ENCODE peak calls at places on chromosomes 7 and 10, in eight cellular contexts. G, Z, O, J, A, S, D and B are unnamed samples.

GRCh38 chr7:30450123-30450982 is 28.2 kb downstream of the NOD1 start:
- DNase-seq in A (peak), O (no peak), G (no peak), S (no peak), J (peak), Z (no peak), D (no peak), B (no peak)

GRCh38 chr10:75404335-75405200 is 3.0 kb upstream of the ZNF503 start:
- DNase-seq in A (no peak), J (peak), O (peak), G (peak), S (no peak), D (peak), Z (peak), B (no peak)

GRCh38 chr10:43903451-43903850 is 254.8 kb upstream of the ZNF32 start:
- DNase-seq in S (no peak), J (no peak), G (no peak), Z (no peak), D (no peak), O (no peak), A (no peak), B (peak)

GRCh38 chr7:6423942-6424701 is 23.6 kb downstream of the DAGLB start:
- DNase-seq in J (peak), A (no peak), O (no peak), D (peak), G (peak), S (no peak), Z (no peak), B (no peak)

GRCh38 chr10:72322280-72323058 is 32.2 kb downstream of the DNAJB12 start:
- DNase-seq in A (no peak), D (no peak), J (peak), S (peak), O (peak), Z (no peak), G (no peak), B (no peak)

GRCh38 chr7:39951156-39951942 is 1.3 kb downstream of the CDK13 start:
- DNase-seq in S (no peak), O (peak), A (peak), D (peak), G (peak), J (peak), Z (peak), B (peak)

GRCh38 chr7:151063212-151063561 is 3.8 kb downstream of the SLC4A2 start:
- DNase-seq in Z (no peak), O (no peak), G (no peak), S (no peak), J (peak), D (no peak), A (peak), B (no peak)

GRCh38 chr7:145978769-145979168 is 137.8 kb upstream of the CNTNAP2 start:
- DNase-seq in Z (no peak), S (no peak), D (no peak), A (no peak), O (no peak), G (no peak), J (no peak), B (no peak)

GRCh38 chr7:64630496-64630895 is 35.4 kb upstream of the ZNF107 start:
- DNase-seq in O (no peak), Z (no peak), D (no peak), J (peak), G (no peak), S (peak), A (no peak), B (no peak)

GRCh38 chr7:94041529-94041928 is 37.4 kb upstream of the BET1 start:
- DNase-seq in G (no peak), A (no peak), D (no peak), S (no peak), J (no peak), O (no peak), Z (no peak), B (no peak)

GRCh38 chr10:24929056-24929544 is 23.3 kb downstream of the PRTFDC1 start:
- DNase-seq in J (no peak), Z (no peak), S (no peak), A (no peak), G (no peak), O (no peak), D (no peak), B (no peak)

GRCh38 chr10:105023706-105024105 is 382.6 kb downstream of the SORCS3 start:
- DNase-seq in J (no peak), O (no peak), S (no peak), D (no peak), A (no peak), G (no peak), Z (no peak), B (no peak)

GRCh38 chr10:123704812-123705211 is 38.7 kb downstream of the GPR26 start:
- DNase-seq in Z (no peak), J (peak), D (no peak), S (no peak), O (no peak), A (no peak), G (no peak), B (no peak)

GRCh38 chr7:158267737-158268435 is 319.7 kb downstream of the PTPRN2 start:
- DNase-seq in S (no peak), G (no peak), Z (no peak), O (no peak), A (peak), J (no peak), D (no peak), B (no peak)

GRCh38 chr7:96097802-96098201 is 224.1 kb downstream of the SLC25A13 start:
- DNase-seq in J (no peak), Z (no peak), D (no peak), G (no peak), S (no peak), O (no peak), A (no peak), B (no peak)

DNA sequence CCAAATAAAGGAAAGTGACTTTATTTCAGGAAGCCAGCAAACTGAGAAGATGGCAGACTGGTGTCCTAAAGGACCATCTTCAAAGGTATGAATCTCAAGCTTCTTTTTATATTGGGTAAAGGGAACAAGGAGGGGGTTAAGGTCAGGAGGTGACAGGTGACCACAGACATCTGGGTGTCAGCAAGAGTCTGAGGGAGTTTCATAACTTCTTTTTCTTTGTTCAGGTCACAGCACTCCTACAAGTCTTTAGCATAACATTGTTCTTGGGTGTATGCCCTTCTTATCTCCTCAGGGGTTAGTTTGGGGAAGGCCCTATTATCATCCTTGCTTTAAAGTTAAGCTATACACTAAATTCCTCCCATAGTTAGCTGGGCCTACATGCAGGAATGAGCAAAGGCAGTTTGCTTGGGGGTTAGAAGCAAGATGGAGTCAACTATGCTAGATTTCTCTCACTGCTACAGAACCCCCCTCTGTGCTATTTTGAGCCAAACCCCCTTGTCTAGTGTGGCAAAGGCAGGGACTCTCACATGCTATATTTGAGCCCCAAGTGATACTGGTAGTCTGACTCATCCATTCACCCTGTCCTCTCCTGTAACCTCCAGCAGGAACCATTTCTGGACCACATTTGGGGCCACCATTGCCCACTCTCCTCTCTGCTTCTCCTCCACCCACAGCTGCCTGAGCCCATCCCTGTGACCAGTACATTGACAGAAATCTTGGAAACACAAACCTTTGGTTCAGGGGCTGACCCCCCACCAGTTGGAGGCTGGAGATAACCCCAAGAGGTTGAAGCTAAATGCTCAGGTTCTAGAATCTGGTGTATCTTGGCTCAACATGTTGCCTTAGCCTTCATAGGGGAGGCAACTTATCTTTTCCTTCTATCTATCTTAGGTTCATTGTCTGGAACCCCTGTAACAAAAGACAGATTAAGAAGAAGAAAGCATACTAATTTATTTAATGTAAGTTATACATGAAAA is 55.5 kb upstream of the LRGUK start:
- DNase-seq in Z (no peak), G (no peak), O (peak), D (no peak), J (no peak), S (no peak), A (no peak), B (no peak)
- TF ChIP-seq POLR2AphosphoS5 in Z (no peak), G (no peak), O (no peak), D (no peak), J (no peak), S (no peak), A (no peak), B (no peak)

DNA sequence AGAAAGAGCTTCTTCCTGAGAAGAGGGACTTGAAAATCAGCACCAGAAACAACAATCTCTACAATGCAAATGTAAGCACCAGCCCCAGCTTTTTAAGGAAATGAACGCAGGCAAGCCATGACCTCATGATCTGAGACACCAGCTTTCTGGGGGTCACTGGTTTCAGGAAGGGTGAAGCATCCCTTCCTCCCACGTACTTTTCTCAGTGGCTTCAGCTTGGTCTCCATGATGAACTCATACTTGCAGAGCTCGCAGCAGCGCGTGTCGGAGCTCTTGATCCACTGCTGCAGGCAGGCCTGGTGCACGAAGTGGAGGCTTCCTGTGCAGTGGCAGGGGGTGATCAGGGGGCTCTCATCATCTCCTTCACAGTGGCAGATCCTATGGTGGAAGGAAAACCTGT is 87.0 kb downstream of the ALOX5 start:
- DNase-seq in O (no peak), A (no peak), S (no peak), D (no peak), J (no peak), Z (no peak), G (peak), B (no peak)
- TF ChIP-seq POLR2AphosphoS5 in O (peak), A (no peak), S (no peak), D (no peak), J (no peak), Z (no peak), G (no peak), B (no peak)

GRCh38 chr7:101743241-101743994 is 74.0 kb upstream of the CUX1 start:
- DNase-seq in Z (no peak), O (peak), A (peak), J (peak), S (no peak), D (peak), G (peak), B (no peak)
- TF ChIP-seq POLR2AphosphoS5 in Z (no peak), O (no peak), A (no peak), J (peak), S (no peak), D (peak), G (no peak), B (no peak)

GRCh38 chr7:128827971-128828711 is 2.1 kb upstream of the FLNC start:
- DNase-seq in A (peak), S (peak), J (no peak), O (no peak), G (no peak), D (no peak), Z (no peak), B (no peak)
- TF ChIP-seq POLR2AphosphoS5 in A (peak), S (no peak), J (no peak), O (no peak), G (no peak), D (no peak), Z (no peak), B (peak)

GRCh38 chr10:22006379-22006884 is 2.9 kb upstream of the DNAJC1 start:
- DNase-seq in O (no peak), J (no peak), Z (no peak), S (no peak), G (no peak), A (no peak), D (no peak), B (no peak)

GRCh38 chr10:22002531-22003110 is 909 bp downstream of the DNAJC1 start:
- DNase-seq in O (peak), G (no peak), D (no peak), J (peak), Z (no peak), A (no peak), S (no peak), B (no peak)

GRCh38 chr10:22003964-22004281 is 393 bp upstream of the DNAJC1 start:
- DNase-seq in Z (no peak), O (no peak), J (no peak), G (no peak), S (no peak), A (no peak), D (no peak), B (no peak)

GRCh38 chr10:22005763-22006162 is 2.2 kb upstream of the DNAJC1 start:
- DNase-seq in S (no peak), J (no peak), G (no peak), D (no peak), Z (no peak), A (no peak), O (no peak), B (no peak)

GRCh38 chr10:22003111-22003963 is at the start of gene DNAJC1:
- DNase-seq in D (peak), O (peak), Z (peak), S (peak), G (peak), A (peak), J (peak), B (peak)
- TF ChIP-seq POLR2AphosphoS5 in D (peak), O (peak), Z (no peak), S (peak), G (peak), A (peak), J (peak), B (peak)

DNA sequence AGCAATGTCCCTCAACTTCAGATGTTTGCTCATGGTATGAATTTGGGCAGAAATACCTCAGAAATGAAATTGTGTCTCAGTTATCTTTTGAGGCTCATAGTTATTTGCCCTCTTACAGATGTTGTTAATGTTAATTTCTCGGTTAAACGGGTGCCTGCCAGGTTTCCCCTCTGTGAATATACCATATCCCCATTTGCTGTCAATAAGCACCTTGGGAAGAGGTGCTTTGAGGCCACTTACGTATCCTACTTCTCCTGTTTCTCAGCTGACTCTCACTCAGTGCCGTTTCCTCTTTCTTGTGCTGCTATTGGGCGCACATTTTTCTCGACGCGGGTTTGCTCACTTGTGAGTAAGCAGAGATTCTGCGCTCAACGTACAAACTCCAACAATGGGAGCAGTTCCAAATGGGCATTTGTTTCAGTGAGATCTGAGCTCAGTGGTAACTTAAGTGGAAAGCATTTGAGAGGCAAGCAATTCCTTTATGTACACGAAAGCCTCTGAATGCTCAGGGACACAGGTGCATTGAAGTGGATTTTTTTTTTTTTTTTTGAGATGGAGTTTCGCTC is 34.8 kb upstream of the JAKMIP3 start:
- DNase-seq in A (no peak), Z (no peak), G (no peak), O (no peak), S (no peak), J (no peak), D (no peak), B (no peak)
- TF ChIP-seq POLR2AphosphoS5 in A (no peak), Z (no peak), G (no peak), O (no peak), S (no peak), J (no peak), D (no peak), B (no peak)

GRCh38 chr10:102669206-102670064 is 25.2 kb downstream of the TRIM8 start:
- DNase-seq in S (peak), A (peak), G (peak), D (peak), J (peak), O (no peak), Z (no peak), B (peak)
- TF ChIP-seq POLR2AphosphoS5 in S (no peak), A (no peak), G (peak), D (peak), J (no peak), O (no peak), Z (no peak), B (peak)

GRCh38 chr7:101129603-101130117 is 2.8 kb downstream of the SERPINE1 start:
- DNase-seq in A (no peak), O (no peak), G (no peak), J (no peak), Z (no peak), D (no peak), S (no peak), B (no peak)

GRCh38 chr7:101125989-101126650 is 784 bp upstream of the SERPINE1 start:
- DNase-seq in G (peak), O (no peak), A (peak), S (no peak), Z (peak), D (peak), J (no peak), B (no peak)

GRCh38 chr7:101126651-101127459 is at the start of gene SERPINE1:
- DNase-seq in S (peak), O (peak), A (peak), G (peak), Z (peak), D (peak), J (peak), B (peak)

GRCh38 chr7:101127460-101128039 is 646 bp downstream of the SERPINE1 start:
- DNase-seq in D (no peak), A (no peak), S (no peak), J (no peak), G (no peak), Z (no peak), O (no peak), B (no peak)

GRCh38 chr7:101128040-101128834 is 1.3 kb downstream of the SERPINE1 start:
- DNase-seq in Z (no peak), S (no peak), D (no peak), O (no peak), J (no peak), A (no peak), G (no peak), B (no peak)
- TF ChIP-seq POLR2AphosphoS5 in Z (no peak), S (peak), D (no peak), O (no peak), J (no peak), A (no peak), G (no peak), B (no peak)